ENCODE peak calls at places on chromosomes 11 and 22, in six cellular contexts. S, U, F, B, D and O are unnamed samples.

GRCh38 chr22:24430431-24431308 is 3.3 kb downstream of the ADORA2A start:
- DNase-seq in F (no peak), D (no peak), S (no peak), U (no peak), B (no peak), O (no peak)

GRCh38 chr22:28072066-28072465 is 153.0 kb upstream of the PITPNB start:
- DNase-seq in U (peak; percentile 47), S (no peak), D (no peak), B (no peak), F (no peak), O (no peak)

GRCh38 chr11:64970731-64971151 is 1.2 kb downstream of the MAJIN start:
- DNase-seq in D (no peak), S (no peak), U (no peak), F (no peak), B (no peak), O (peak; percentile 22)

GRCh38 chr11:94473177-94473799 is 20.4 kb downstream of the MRE11 start:
- DNase-seq in B (no peak), D (no peak), S (no peak), U (peak; percentile 87), F (no peak), O (peak; percentile 76)

GRCh38 chr11:12716816-12717215 is 42.6 kb downstream of the TEAD1 start:
- DNase-seq in D (no peak), U (no peak), S (no peak), F (no peak), B (no peak), O (no peak)

GRCh38 chr11:92556435-92556834 is 331.8 kb downstream of the FAT3 start:
- DNase-seq in D (no peak), S (peak; percentile 78), F (no peak), B (no peak), U (peak; percentile 40), O (no peak)

GRCh38 chr11:130761560-130762220 is 154.6 kb downstream of the SNX19 start:
- DNase-seq in S (no peak), D (no peak), U (no peak), F (no peak), B (no peak), O (no peak)

GRCh38 chr22:18987765-18988164 is 51.7 kb upstream of the PRODH start:
- DNase-seq in D (no peak), U (no peak), B (no peak), F (no peak), S (peak; percentile 35), O (no peak)